ENCODE peak calls at places on chromosome 3, in eight cellular contexts. One of them, this sample, is unnamed.

GRCh38 chr3:60703956-60704736 is 547.1 kb downstream of the FHIT start:
- DNase-seq in progenitor cell of endocrine pancreas: no peak
- DNase-seq in cardiac muscle cell: no peak
- DNase-seq in HFF-Myc: no peak
- DNase-seq in esophagus muscularis mucosa: no peak
- DNase-seq in AG10803: peak
- DNase-seq in ovary: no peak
- DNase-seq in GM10248: no peak
- DNase-seq in this sample: no peak

GRCh38 chr3:105584351-105584790 is 217.7 kb downstream of the ALCAM start:
- DNase-seq in progenitor cell of endocrine pancreas: no peak
- DNase-seq in cardiac muscle cell: no peak
- DNase-seq in HFF-Myc: no peak
- DNase-seq in esophagus muscularis mucosa: no peak
- DNase-seq in AG10803: peak
- DNase-seq in ovary: no peak
- DNase-seq in GM10248: no peak
- DNase-seq in this sample: no peak

GRCh38 chr3:153910387-153910786 is 210.8 kb upstream of the ARHGEF26 start:
- DNase-seq in progenitor cell of endocrine pancreas: no peak
- DNase-seq in cardiac muscle cell: no peak
- DNase-seq in HFF-Myc: no peak
- DNase-seq in esophagus muscularis mucosa: no peak
- DNase-seq in AG10803: no peak
- DNase-seq in ovary: no peak
- DNase-seq in GM10248: no peak
- DNase-seq in this sample: no peak

GRCh38 chr3:161372321-161373260 is 1.3 kb upstream of the SPTSSB start:
- DNase-seq in progenitor cell of endocrine pancreas: peak
- DNase-seq in cardiac muscle cell: peak
- DNase-seq in HFF-Myc: no peak
- DNase-seq in esophagus muscularis mucosa: no peak
- DNase-seq in AG10803: no peak
- DNase-seq in ovary: no peak
- DNase-seq in GM10248: peak
- DNase-seq in this sample: peak

GRCh38 chr3:76576201-76576600 is 463.7 kb upstream of the ROBO2 start:
- DNase-seq in progenitor cell of endocrine pancreas: no peak
- DNase-seq in cardiac muscle cell: no peak
- DNase-seq in HFF-Myc: no peak
- DNase-seq in esophagus muscularis mucosa: no peak
- DNase-seq in AG10803: no peak
- DNase-seq in ovary: no peak
- DNase-seq in GM10248: no peak
- DNase-seq in this sample: no peak

GRCh38 chr3:129505341-129505740 is 23.1 kb upstream of the RHO start:
- DNase-seq in progenitor cell of endocrine pancreas: no peak
- DNase-seq in cardiac muscle cell: no peak
- DNase-seq in HFF-Myc: no peak
- DNase-seq in esophagus muscularis mucosa: no peak
- DNase-seq in AG10803: no peak
- DNase-seq in ovary: no peak
- DNase-seq in GM10248: no peak
- DNase-seq in this sample: no peak

GRCh38 chr3:152375546-152375945 is 106.8 kb downstream of the MBNL1 start:
- DNase-seq in progenitor cell of endocrine pancreas: no peak
- DNase-seq in cardiac muscle cell: no peak
- DNase-seq in HFF-Myc: no peak
- DNase-seq in esophagus muscularis mucosa: no peak
- DNase-seq in AG10803: peak
- DNase-seq in ovary: no peak
- DNase-seq in GM10248: no peak
- DNase-seq in this sample: no peak

GRCh38 chr3:45417949-45418847 is 29.8 kb downstream of the LARS2 start:
- DNase-seq in progenitor cell of endocrine pancreas: no peak
- DNase-seq in cardiac muscle cell: no peak
- DNase-seq in HFF-Myc: no peak
- DNase-seq in esophagus muscularis mucosa: no peak
- DNase-seq in AG10803: no peak
- DNase-seq in ovary: no peak
- DNase-seq in GM10248: no peak
- DNase-seq in this sample: no peak

GRCh38 chr3:109098245-109098644 is 19.7 kb downstream of the MORC1 start:
- DNase-seq in progenitor cell of endocrine pancreas: no peak
- DNase-seq in cardiac muscle cell: peak
- DNase-seq in HFF-Myc: no peak
- DNase-seq in esophagus muscularis mucosa: no peak
- DNase-seq in AG10803: no peak
- DNase-seq in ovary: no peak
- DNase-seq in GM10248: no peak
- DNase-seq in this sample: no peak

GRCh38 chr3:63076357-63076756 is 201.1 kb upstream of the CADPS start:
- DNase-seq in progenitor cell of endocrine pancreas: no peak
- DNase-seq in cardiac muscle cell: no peak
- DNase-seq in HFF-Myc: peak
- DNase-seq in esophagus muscularis mucosa: no peak
- DNase-seq in AG10803: no peak
- DNase-seq in ovary: no peak
- DNase-seq in GM10248: no peak
- DNase-seq in this sample: no peak

GRCh38 chr3:100503450-100503849 is 11.0 kb downstream of the TMEM45A start:
- DNase-seq in progenitor cell of endocrine pancreas: no peak
- DNase-seq in cardiac muscle cell: no peak
- DNase-seq in HFF-Myc: no peak
- DNase-seq in esophagus muscularis mucosa: no peak
- DNase-seq in AG10803: no peak
- DNase-seq in ovary: no peak
- DNase-seq in GM10248: no peak
- DNase-seq in this sample: no peak

GRCh38 chr3:23889401-23889800 is 27.4 kb downstream of the NKIRAS1 start:
- DNase-seq in progenitor cell of endocrine pancreas: no peak
- DNase-seq in cardiac muscle cell: no peak
- DNase-seq in HFF-Myc: no peak
- DNase-seq in esophagus muscularis mucosa: no peak
- DNase-seq in AG10803: no peak
- DNase-seq in ovary: no peak
- DNase-seq in GM10248: no peak
- DNase-seq in this sample: no peak

GRCh38 chr3:146532406-146532805 is 12.0 kb downstream of the PLSCR1 start:
- DNase-seq in progenitor cell of endocrine pancreas: no peak
- DNase-seq in cardiac muscle cell: no peak
- DNase-seq in HFF-Myc: peak
- DNase-seq in esophagus muscularis mucosa: no peak
- DNase-seq in AG10803: peak
- DNase-seq in ovary: no peak
- DNase-seq in GM10248: no peak
- DNase-seq in this sample: no peak

GRCh38 chr3:187725218-187725617 is 20.1 kb downstream of the BCL6 start:
- DNase-seq in progenitor cell of endocrine pancreas: no peak
- DNase-seq in cardiac muscle cell: no peak
- DNase-seq in HFF-Myc: no peak
- DNase-seq in esophagus muscularis mucosa: no peak
- DNase-seq in AG10803: no peak
- DNase-seq in ovary: no peak
- DNase-seq in GM10248: no peak
- DNase-seq in this sample: no peak

GRCh38 chr3:125148836-125149235 is 63.7 kb downstream of the SLC12A8 start:
- DNase-seq in progenitor cell of endocrine pancreas: no peak
- DNase-seq in cardiac muscle cell: no peak
- DNase-seq in HFF-Myc: no peak
- DNase-seq in esophagus muscularis mucosa: no peak
- DNase-seq in AG10803: peak
- DNase-seq in ovary: no peak
- DNase-seq in GM10248: peak
- DNase-seq in this sample: no peak

GRCh38 chr3:49772703-49773102 is 13.6 kb downstream of the IP6K1 start:
- DNase-seq in progenitor cell of endocrine pancreas: no peak
- DNase-seq in cardiac muscle cell: no peak
- DNase-seq in HFF-Myc: no peak
- DNase-seq in esophagus muscularis mucosa: no peak
- DNase-seq in AG10803: no peak
- DNase-seq in ovary: no peak
- DNase-seq in GM10248: no peak
- DNase-seq in this sample: no peak

GRCh38 chr3:53577486-53577885 is 83.1 kb downstream of the CACNA1D start:
- DNase-seq in progenitor cell of endocrine pancreas: no peak
- DNase-seq in cardiac muscle cell: peak
- DNase-seq in HFF-Myc: no peak
- DNase-seq in esophagus muscularis mucosa: peak
- DNase-seq in AG10803: peak
- DNase-seq in ovary: no peak
- DNase-seq in GM10248: no peak
- DNase-seq in this sample: no peak

GRCh38 chr3:28232659-28233058 is 8.8 kb upstream of the CMC1 start:
- DNase-seq in progenitor cell of endocrine pancreas: no peak
- DNase-seq in cardiac muscle cell: no peak
- DNase-seq in HFF-Myc: no peak
- DNase-seq in esophagus muscularis mucosa: no peak
- DNase-seq in AG10803: no peak
- DNase-seq in ovary: no peak
- DNase-seq in GM10248: no peak
- DNase-seq in this sample: no peak

DNA sequence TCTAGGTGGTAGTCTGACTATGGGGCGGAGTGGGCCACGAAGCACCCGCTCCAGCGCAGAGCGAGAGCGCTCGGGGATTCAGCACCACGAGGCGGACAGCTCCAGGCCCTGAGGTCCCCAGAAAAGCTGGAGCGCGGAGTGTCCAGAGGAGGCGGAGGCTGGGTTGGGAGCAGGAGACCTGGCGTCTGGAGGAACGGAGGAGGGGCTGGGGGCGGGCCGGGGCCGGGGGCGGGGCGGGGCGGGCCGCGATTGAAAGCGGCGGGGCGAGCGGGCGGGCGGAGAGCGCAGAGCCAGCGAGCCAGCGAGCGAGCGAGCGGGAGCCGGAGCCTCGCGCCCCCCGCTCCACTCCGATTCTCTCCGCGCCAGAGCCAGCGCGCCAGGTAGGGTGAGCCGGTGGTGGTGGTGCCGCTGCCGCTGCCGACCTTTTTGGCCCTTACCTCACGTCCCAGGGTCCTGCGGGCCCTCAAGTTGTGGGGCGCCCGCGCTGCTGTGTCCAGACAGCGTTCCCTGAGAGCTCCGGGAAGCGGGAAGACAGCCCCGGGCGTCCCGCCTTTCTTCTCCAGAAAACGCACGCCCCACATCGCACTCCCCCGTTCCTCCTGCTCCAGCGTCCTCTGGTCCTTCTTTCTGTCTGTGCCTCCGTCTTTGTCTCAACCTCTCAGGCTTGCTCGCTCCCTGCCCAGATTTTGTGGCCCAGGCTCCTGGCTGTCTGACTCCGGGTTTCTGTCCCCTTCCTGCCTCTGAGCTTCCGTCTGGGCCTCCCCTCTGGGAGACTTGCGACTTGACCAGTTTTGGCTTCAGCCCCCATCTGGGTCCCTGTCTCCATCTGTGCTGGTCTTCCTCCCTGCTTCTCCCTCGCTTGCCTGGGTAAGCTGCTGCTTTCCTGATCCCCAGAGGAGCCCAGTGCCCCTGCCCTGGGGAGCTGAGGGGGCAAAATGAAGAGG is at the start of gene GRM2:
- DNase-seq in progenitor cell of endocrine pancreas: peak
- DNase-seq in cardiac muscle cell: peak
- DNase-seq in HFF-Myc: peak
- DNase-seq in esophagus muscularis mucosa: no peak
- DNase-seq in AG10803: peak
- DNase-seq in ovary: peak
- DNase-seq in GM10248: no peak
- DNase-seq in this sample: no peak
- TF ChIP-seq CTCF in progenitor cell of endocrine pancreas: no peak
- TF ChIP-seq CTCF in cardiac muscle cell: no peak
- TF ChIP-seq CTCF in HFF-Myc: no peak
- TF ChIP-seq CTCF in esophagus muscularis mucosa: peak
- TF ChIP-seq CTCF in AG10803: no peak
- TF ChIP-seq CTCF in ovary: no peak
- TF ChIP-seq CTCF in GM10248: no peak
- TF ChIP-seq CTCF in this sample: no peak

GRCh38 chr3:196219194-196219969 is 3.0 kb downstream of the SLC51A start:
- DNase-seq in progenitor cell of endocrine pancreas: no peak
- DNase-seq in cardiac muscle cell: no peak
- DNase-seq in HFF-Myc: peak
- DNase-seq in esophagus muscularis mucosa: no peak
- DNase-seq in AG10803: peak
- DNase-seq in ovary: peak
- DNase-seq in GM10248: peak
- DNase-seq in this sample: peak
- TF ChIP-seq CTCF in progenitor cell of endocrine pancreas: no peak
- TF ChIP-seq CTCF in cardiac muscle cell: no peak
- TF ChIP-seq CTCF in HFF-Myc: no peak
- TF ChIP-seq CTCF in esophagus muscularis mucosa: no peak
- TF ChIP-seq CTCF in AG10803: peak
- TF ChIP-seq CTCF in ovary: no peak
- TF ChIP-seq CTCF in GM10248: no peak
- TF ChIP-seq CTCF in this sample: no peak

GRCh38 chr3:468172-468571 is 271.6 kb downstream of the CHL1 start:
- DNase-seq in progenitor cell of endocrine pancreas: no peak
- DNase-seq in cardiac muscle cell: peak
- DNase-seq in HFF-Myc: no peak
- DNase-seq in esophagus muscularis mucosa: no peak
- DNase-seq in AG10803: no peak
- DNase-seq in ovary: no peak
- DNase-seq in GM10248: no peak
- DNase-seq in this sample: no peak
- TF ChIP-seq CTCF in progenitor cell of endocrine pancreas: peak
- TF ChIP-seq CTCF in cardiac muscle cell: peak
- TF ChIP-seq CTCF in HFF-Myc: no peak
- TF ChIP-seq CTCF in esophagus muscularis mucosa: peak
- TF ChIP-seq CTCF in AG10803: peak
- TF ChIP-seq CTCF in ovary: no peak
- TF ChIP-seq CTCF in GM10248: peak
- TF ChIP-seq CTCF in this sample: no peak

DNA sequence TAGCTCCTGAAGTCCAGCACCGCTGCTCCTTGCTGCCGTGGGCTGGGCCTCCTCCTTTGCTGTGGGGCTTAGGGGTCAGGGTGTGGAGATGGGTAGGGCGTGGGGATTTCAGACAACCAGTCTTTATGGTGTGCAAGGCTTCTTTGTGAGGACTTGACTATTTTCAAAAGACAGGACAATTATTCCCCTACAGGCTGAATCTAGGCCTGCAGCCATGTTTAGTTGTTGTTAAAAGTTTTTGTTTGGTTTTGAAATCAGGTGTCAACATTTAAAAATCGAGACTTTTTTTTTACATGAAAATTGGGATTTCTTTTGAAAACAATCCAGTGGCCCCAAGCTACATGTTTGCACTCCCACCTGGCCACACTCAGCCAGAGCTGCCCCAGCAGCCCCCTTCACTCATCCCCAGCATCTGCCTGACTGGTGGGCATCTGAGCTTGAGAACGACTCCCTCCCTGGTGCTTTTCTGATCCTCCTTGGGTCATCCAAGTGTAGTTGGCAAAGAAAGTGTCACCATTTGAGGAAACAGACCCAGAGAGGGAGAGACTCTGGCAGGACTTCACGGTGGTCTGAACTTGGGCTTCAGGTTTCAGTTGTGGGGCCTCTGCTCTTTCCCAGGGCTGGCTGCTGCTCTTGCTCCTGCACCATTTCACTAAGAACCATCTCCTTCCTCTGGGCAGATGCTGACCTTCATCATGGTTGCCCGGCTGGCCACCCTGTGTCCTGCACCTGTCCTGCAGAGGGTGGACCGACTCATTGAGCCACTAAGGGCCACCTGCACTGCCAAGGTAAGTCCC is 10.4 kb downstream of the RPL32 start:
- DNase-seq in progenitor cell of endocrine pancreas: no peak
- DNase-seq in cardiac muscle cell: no peak
- DNase-seq in HFF-Myc: no peak
- DNase-seq in esophagus muscularis mucosa: no peak
- DNase-seq in AG10803: no peak
- DNase-seq in ovary: no peak
- DNase-seq in GM10248: no peak
- DNase-seq in this sample: no peak
- TF ChIP-seq CTCF in progenitor cell of endocrine pancreas: no peak
- TF ChIP-seq CTCF in cardiac muscle cell: peak
- TF ChIP-seq CTCF in HFF-Myc: no peak
- TF ChIP-seq CTCF in esophagus muscularis mucosa: peak
- TF ChIP-seq CTCF in AG10803: peak
- TF ChIP-seq CTCF in ovary: no peak
- TF ChIP-seq CTCF in GM10248: no peak
- TF ChIP-seq CTCF in this sample: no peak

This sample was measured in natural killer cell.